ENCODE peak calls at places on chromosome 13, in four cellular contexts. N is cardiac fibroblast, B is skeletal muscle cell, A is heart right ventricle. Q is an unnamed sample.
A peak's percentile ranks its signal among the peaks of the same experiment; 100 is the strongest.

GRCh38 chr13:50392977-50393376 is 377.7 kb downstream of the KCNRG start:
- DNase-seq in N (no peak), B (no peak), A (no peak), Q (no peak)

GRCh38 chr13:39037410-39037879 is 444 bp downstream of the PROSER1 start:
- DNase-seq in N (no peak), B (no peak), A (no peak), Q (no peak)

GRCh38 chr13:40058757-40059236 is 403.3 kb downstream of the COG6 start:
- DNase-seq in N (peak; percentile 74), B (no peak), A (no peak), Q (no peak)

GRCh38 chr13:57874530-57874929 is 243.0 kb downstream of the PCDH17 start:
- DNase-seq in N (no peak), B (no peak), A (no peak), Q (peak; percentile 29)

GRCh38 chr13:49791753-49792549 is 531 bp downstream of the KPNA3 start:
- DNase-seq in N (peak; percentile 43), B (no peak), A (peak; percentile 56), Q (peak; percentile 67)

GRCh38 chr13:98563071-98563470 is 13.8 kb downstream of the STK24 start:
- DNase-seq in N (no peak), B (no peak), A (no peak), Q (no peak)

GRCh38 chr13:71828117-71828516 is 38.9 kb downstream of the DACH1 start:
- DNase-seq in N (no peak), B (no peak), A (no peak), Q (no peak)

GRCh38 chr13:44271031-44271433 is 102.6 kb upstream of the SERP2 start:
- DNase-seq in N (peak; percentile 74), B (no peak), A (no peak), Q (no peak)

GRCh38 chr13:20528451-20528850 is 2.8 kb upstream of the CRYL1 start:
- DNase-seq in N (no peak), B (no peak), A (no peak), Q (no peak)

GRCh38 chr13:110308377-110309158 is 1.5 kb downstream of the COL4A2 start:
- DNase-seq in N (peak; percentile 80), B (no peak), A (no peak), Q (no peak)

GRCh38 chr13:36981156-36981743 is 17.9 kb downstream of the ALG5 start:
- DNase-seq in N (peak; percentile 78), B (no peak), A (no peak), Q (no peak)

GRCh38 chr13:98504371-98504963 is 72.4 kb downstream of the STK24 start:
- DNase-seq in N (no peak), B (no peak), A (no peak), Q (no peak)

GRCh38 chr13:61084983-61085382 is 330.7 kb downstream of the PCDH20 start:
- DNase-seq in N (peak; percentile 18), B (no peak), A (no peak), Q (no peak)

GRCh38 chr13:29868581-29868980 is 18.2 kb upstream of the UBL3 start:
- DNase-seq in N (no peak), B (no peak), A (no peak), Q (no peak)

Q was measured in Right ventricle myocardium superior.